ENCODE peak calls at places on chromosomes 6 and 20, in eight cellular contexts. T, A, J, D, R, Q, U and I are unnamed samples.
A peak's percentile ranks its signal among the peaks of the same experiment; 100 is the strongest.

GRCh38 chr6:167933290-167933689 is 64.2 kb upstream of the KIF25 start:
- DNase-seq in T (no peak), A (no peak), J (no peak), D (no peak), R (no peak), Q (no peak), U (no peak), I (no peak)

GRCh38 chr6:121506761-121507754 is 71.6 kb downstream of the GJA1 start:
- DNase-seq in T (no peak), A (no peak), J (peak; percentile 3), D (no peak), R (no peak), Q (peak; percentile 71), U (no peak), I (no peak)

GRCh38 chr6:52511572-52512151 is 65.2 kb downstream of the TRAM2 start:
- DNase-seq in T (no peak), A (no peak), J (no peak), D (no peak), R (no peak), Q (peak; percentile 78), U (no peak), I (no peak)

GRCh38 chr6:20802596-20802995 is 268.3 kb downstream of the CDKAL1 start:
- DNase-seq in T (peak; percentile 36), A (no peak), J (no peak), D (no peak), R (no peak), Q (no peak), U (no peak), I (no peak)

GRCh38 chr20:10510216-10510615 is 75.1 kb downstream of the SLX4IP start:
- DNase-seq in T (no peak), A (no peak), J (no peak), D (no peak), R (no peak), Q (no peak), U (no peak), I (no peak)

GRCh38 chr20:16476032-16476431 is 97.2 kb downstream of the KIF16B start:
- DNase-seq in T (no peak), A (peak; percentile 61), J (peak; percentile 41), D (no peak), R (no peak), Q (peak; percentile 75), U (peak; percentile 15), I (peak; percentile 34)

GRCh38 chr6:157036245-157036681 is 259.1 kb downstream of the ARID1B start:
- DNase-seq in T (peak; percentile 82), A (no peak), J (no peak), D (no peak), R (no peak), Q (no peak), U (no peak), I (no peak)

GRCh38 chr20:35523298-35523888 is 6.1 kb downstream of the C20orf173 start:
- DNase-seq in T (no peak), A (peak; percentile 41), J (no peak), D (no peak), R (peak; percentile 9), Q (peak; percentile 33), U (no peak), I (peak; percentile 57)

GRCh38 chr6:137016366-137016765 is 28.4 kb downstream of the IL20RA start:
- DNase-seq in T (no peak), A (no peak), J (peak; percentile 68), D (no peak), R (no peak), Q (peak; percentile 15), U (no peak), I (no peak)

GRCh38 chr6:36976509-36976908 is 9.5 kb downstream of the MTCH1 start:
- DNase-seq in T (no peak), A (no peak), J (no peak), D (no peak), R (no peak), Q (no peak), U (no peak), I (no peak)

GRCh38 chr6:36978687-36979086 is 7.3 kb downstream of the MTCH1 start:
- DNase-seq in T (no peak), A (no peak), J (no peak), D (no peak), R (no peak), Q (no peak), U (no peak), I (no peak)

GRCh38 chr6:36976005-36976261 is 10.1 kb downstream of the MTCH1 start:
- DNase-seq in T (no peak), A (no peak), J (no peak), D (no peak), R (no peak), Q (no peak), U (no peak), I (no peak)

GRCh38 chr6:36976931-36977330 is 9.1 kb downstream of the MTCH1 start:
- DNase-seq in T (no peak), A (no peak), J (no peak), D (no peak), R (no peak), Q (no peak), U (no peak), I (no peak)

GRCh38 chr6:36977470-36977941 is 8.5 kb downstream of the MTCH1 start:
- DNase-seq in T (no peak), A (peak; percentile 66), J (no peak), D (no peak), R (no peak), Q (no peak), U (no peak), I (peak; percentile 70)
- TF ChIP-seq CTCF in T (no peak), A (peak; percentile 92), J (peak; percentile 50), D (peak; percentile 37), R (no peak), Q (peak; percentile 53), U (peak; percentile 66), I (peak; percentile 65)

GRCh38 chr6:16127471-16127870 is 1.4 kb upstream of the MYLIP start:
- DNase-seq in T (no peak), A (no peak), J (no peak), D (no peak), R (no peak), Q (no peak), U (no peak), I (no peak)

GRCh38 chr6:16130437-16130891 is 1.6 kb downstream of the MYLIP start:
- DNase-seq in T (no peak), A (peak; percentile 20), J (peak; percentile 62), D (no peak), R (no peak), Q (peak; percentile 6), U (no peak), I (no peak)

GRCh38 chr6:16129623-16130243 is 847 bp downstream of the MYLIP start:
- DNase-seq in T (peak; percentile 36), A (peak; percentile 49), J (peak; percentile 30), D (no peak), R (peak; percentile 25), Q (peak; percentile 9), U (no peak), I (no peak)

GRCh38 chr6:16130932-16131387 is 2.1 kb downstream of the MYLIP start:
- DNase-seq in T (peak; percentile 41), A (peak; percentile 89), J (peak; percentile 80), D (no peak), R (no peak), Q (peak; percentile 78), U (peak; percentile 85), I (peak; percentile 72)

DNA sequence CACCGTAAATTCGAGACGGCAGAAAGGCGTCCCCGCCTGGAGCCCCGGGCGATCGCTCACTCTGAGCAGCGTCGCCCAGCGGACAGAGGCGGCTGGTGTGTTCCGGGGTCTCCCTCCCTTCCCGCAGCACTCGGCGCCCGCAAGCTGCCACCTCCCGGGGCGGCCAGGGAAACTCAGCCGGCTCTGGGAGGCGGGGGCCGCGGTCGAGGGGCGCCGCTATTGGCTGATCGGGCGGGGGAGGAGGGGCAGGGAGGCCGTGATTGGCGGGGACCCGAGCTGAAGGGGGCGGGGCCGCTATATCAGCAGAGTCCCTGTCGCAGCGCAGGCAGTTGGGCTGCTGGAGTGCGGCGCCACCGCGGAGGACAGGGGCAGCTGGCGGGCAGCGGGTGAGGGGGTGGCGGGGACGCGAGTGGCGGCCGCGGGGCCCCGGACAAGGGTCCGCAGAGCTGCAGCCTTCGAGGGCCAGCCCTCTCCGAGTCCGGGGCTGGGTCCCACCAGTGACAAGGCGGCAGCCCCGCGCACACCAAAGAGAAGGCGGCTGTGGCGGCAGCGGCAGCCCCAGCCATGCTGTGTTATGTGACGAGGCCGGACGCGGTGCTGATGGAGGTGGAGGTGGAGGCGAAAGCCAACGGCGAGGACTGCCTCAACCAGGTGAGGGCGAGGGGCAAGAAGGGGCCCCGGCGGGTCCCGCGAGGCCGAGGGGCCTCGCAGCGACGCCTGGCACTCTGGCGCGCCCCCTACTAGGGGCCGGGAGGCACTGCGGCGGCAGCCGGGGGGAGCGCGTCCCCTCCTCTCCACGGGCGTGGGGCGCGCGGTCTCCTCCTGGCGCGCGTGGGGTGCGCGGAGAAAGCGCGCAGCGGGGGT is at the start of gene MYLIP:
- DNase-seq in T (peak; percentile 97), A (peak; percentile 95), J (peak; percentile 99), D (peak; percentile 99), R (peak; percentile 97), Q (peak; percentile 87), U (peak; percentile 74), I (peak; percentile 98)
- TF ChIP-seq CTCF in T (peak; percentile 44), A (peak; percentile 74), J (peak; percentile 67), D (peak; percentile 69), R (peak; percentile 66), Q (peak; percentile 61), U (peak; percentile 78), I (peak; percentile 95)

DNA sequence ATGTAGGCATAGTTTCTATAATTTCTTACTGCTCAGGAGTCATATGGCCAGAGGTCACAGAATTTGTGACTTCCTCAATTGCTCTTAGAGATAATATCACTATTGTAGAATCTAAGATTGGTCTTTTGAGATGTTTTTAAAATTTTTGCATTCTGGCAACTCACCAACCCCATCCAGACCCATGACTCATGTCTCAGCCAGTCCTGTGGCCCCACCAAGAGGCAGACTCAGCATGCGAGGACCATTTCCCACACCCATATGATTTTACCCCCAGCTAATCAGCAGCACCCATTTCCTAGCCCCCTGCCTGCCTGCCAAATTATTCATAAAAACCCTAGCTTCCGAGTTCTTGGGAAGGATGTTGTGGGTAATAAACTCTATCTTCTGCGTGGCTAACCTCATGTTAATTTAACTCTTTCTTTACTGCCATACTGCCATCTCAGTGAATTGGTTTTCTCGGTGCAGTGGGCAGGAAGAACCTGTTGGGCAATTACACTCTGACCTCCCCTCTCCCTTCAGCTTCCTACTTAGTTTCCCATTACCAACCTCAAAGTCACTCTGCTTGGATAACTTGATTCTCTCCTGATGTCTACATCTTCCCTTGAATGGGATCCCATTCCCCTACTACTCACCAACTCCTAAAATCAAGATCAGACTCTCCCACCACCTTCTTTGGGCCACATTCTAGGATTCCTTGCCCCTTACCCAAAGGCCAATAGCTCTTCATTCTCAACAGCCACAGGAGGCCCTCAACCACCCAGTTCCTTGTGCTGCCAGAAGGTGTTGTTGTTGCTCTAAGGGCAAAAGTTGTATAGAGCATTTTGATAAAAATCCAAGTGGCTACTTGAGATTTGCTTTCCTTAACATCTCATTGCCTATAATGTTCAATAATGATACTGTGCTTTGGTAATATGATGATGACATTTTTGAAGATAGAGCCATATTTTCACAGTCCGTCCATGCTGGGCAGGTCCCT is 16.2 kb upstream of the IYD start:
- DNase-seq in T (no peak), A (no peak), J (no peak), D (no peak), R (no peak), Q (peak; percentile 76), U (no peak), I (no peak)
- TF ChIP-seq CTCF in T (no peak), A (no peak), J (peak; percentile 8), D (peak; percentile 17), R (no peak), Q (no peak), U (no peak), I (no peak)

DNA sequence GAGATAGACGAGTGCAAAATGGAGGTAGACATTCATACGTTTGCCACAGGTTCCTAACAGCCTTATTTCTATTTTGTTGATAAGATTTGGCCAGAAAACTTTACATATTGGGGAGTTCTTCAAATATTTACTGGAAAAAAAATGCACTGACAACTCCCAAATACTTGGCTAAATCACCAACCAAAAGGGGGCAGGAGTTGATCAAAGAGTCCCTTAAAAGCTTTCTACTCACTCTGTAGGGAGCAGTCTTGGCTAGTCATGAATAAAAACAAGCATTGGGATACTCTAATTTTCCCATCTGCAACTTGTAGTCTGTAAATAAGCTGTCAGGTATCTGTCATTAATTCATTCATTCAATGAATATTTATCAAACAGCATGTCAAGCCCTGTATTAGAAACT is 18.4 kb downstream of the TENT5A start:
- DNase-seq in T (no peak), A (no peak), J (no peak), D (no peak), R (no peak), Q (peak; percentile 7), U (no peak), I (no peak)
- TF ChIP-seq CTCF in T (no peak), A (peak; percentile 15), J (peak; percentile 14), D (peak; percentile 19), R (no peak), Q (no peak), U (no peak), I (no peak)